ENCODE peak calls at places on chromosomes 11 and 22, in seven cellular contexts. M, P, Q, A, W, O and T are unnamed samples.

GRCh38 chr11:88411265-88411664 is 73.7 kb upstream of the CTSC start:
- DNase-seq in P (no peak), O (peak; percentile 69), M (no peak), A (no peak), Q (no peak), W (no peak), T (no peak)

GRCh38 chr22:49216579-49216978 is 611.1 kb downstream of the BRD1 start:
- DNase-seq in Q (no peak), M (no peak), P (no peak), W (no peak), O (no peak), A (peak; percentile 31), T (no peak)

GRCh38 chr11:134684576-134684975 is 272.5 kb upstream of the B3GAT1 start:
- DNase-seq in A (no peak), W (no peak), Q (no peak), O (no peak), P (no peak), M (no peak), T (no peak)

GRCh38 chr22:20080776-20081654 is 974 bp downstream of the DGCR8 start:
- DNase-seq in O (peak; percentile 63), M (no peak), P (no peak), W (no peak), A (no peak), Q (peak; percentile 45), T (peak; percentile 32)

GRCh38 chr11:57482782-57483569 is 22.6 kb downstream of the RTN4RL2 start:
- DNase-seq in O (no peak), Q (peak; percentile 55), W (peak; percentile 75), P (peak; percentile 30), M (peak; percentile 47), A (peak; percentile 74), T (peak; percentile 88)

GRCh38 chr11:8930456-8931175 is 2.1 kb downstream of the C11orf16 start:
- DNase-seq in M (no peak), P (no peak), Q (no peak), O (no peak), A (no peak), W (no peak), T (no peak)

GRCh38 chr11:119193001-119193400 is 7.7 kb downstream of the NHERF4 start:
- DNase-seq in W (no peak), O (no peak), Q (no peak), P (no peak), A (no peak), M (no peak), T (no peak)

GRCh38 chr11:27150098-27150497 is 109.5 kb downstream of the BBOX1 start:
- DNase-seq in Q (no peak), M (no peak), P (no peak), O (no peak), W (no peak), A (no peak), T (no peak)

GRCh38 chr11:33701302-33701701 is 676 bp upstream of the C11orf91 start:
- DNase-seq in M (no peak), A (no peak), Q (no peak), W (no peak), O (peak; percentile 63), P (no peak), T (no peak)

GRCh38 chr11:86594746-86595145 is 77.7 kb downstream of the ME3 start:
- DNase-seq in A (no peak), O (no peak), W (no peak), M (no peak), Q (no peak), P (no peak), T (no peak)

GRCh38 chr11:116696381-116696941 is 76.3 kb downstream of the BUD13 start:
- DNase-seq in A (no peak), O (peak; percentile 7), W (no peak), M (no peak), P (no peak), Q (no peak), T (no peak)

GRCh38 chr11:116446542-116446941 is 326.2 kb downstream of the BUD13 start:
- DNase-seq in O (no peak), M (no peak), Q (no peak), W (no peak), P (no peak), A (no peak), T (no peak)

GRCh38 chr22:38415561-38416321 is 39.3 kb downstream of the KCNJ4 start:
- DNase-seq in A (peak; percentile 53), P (no peak), W (no peak), M (no peak), O (no peak), Q (no peak), T (no peak)

GRCh38 chr11:108923413-108923812 is 258.5 kb downstream of the DDX10 start:
- DNase-seq in A (no peak), M (no peak), W (no peak), O (no peak), Q (no peak), P (no peak), T (no peak)

GRCh38 chr11:26992031-26992541 is 1.8 kb upstream of the FIBIN start:
- DNase-seq in M (no peak), O (peak; percentile 80), W (no peak), Q (no peak), P (no peak), A (no peak), T (no peak)

GRCh38 chr11:12216542-12217422 is 106.4 kb downstream of the MICAL2 start:
- DNase-seq in P (no peak), A (no peak), Q (no peak), O (no peak), W (no peak), M (no peak), T (no peak)